ENCODE peak calls at places on chromosomes 2 and 18, in five cellular contexts. T is Kasumi-1; P is HT1080; O is activated naive CD8-positive, alpha-beta T cell treated with anti-CD3 and anti-CD28 coated beads, Interleukin-2, amount 10 ng/mL, durations not matched to agents 7 days and 5 days; M is activated CD4-positive, CD25-positive, alpha-beta regulatory T cell. W is an unnamed sample.
A peak's percentile ranks its signal among the peaks of the same experiment; 100 is the strongest.

GRCh38 chr18:31101148-31102019 is 837 bp downstream of the DSC2 start:
- DNase-seq in T (peak; percentile 70), P (peak; percentile 32), O (peak; percentile 25), M (no peak), W (no peak)

GRCh38 chr2:188292446-188293239 is 969 bp downstream of the GULP1 start:
- DNase-seq in T (no peak), P (peak; percentile 83), O (peak; percentile 27), M (no peak), W (no peak)

GRCh38 chr18:61554117-61554776 is 221.0 kb downstream of the CDH20 start:
- DNase-seq in T (peak; percentile 83), P (no peak), O (peak; percentile 71), M (no peak), W (peak; percentile 18)

GRCh38 chr2:152585830-152586484 is 131.3 kb downstream of the PRPF40A start:
- DNase-seq in T (peak; percentile 52), P (peak; percentile 90), O (no peak), M (no peak), W (no peak)

GRCh38 chr2:72173640-72174321 is 26.1 kb upstream of the CYP26B1 start:
- DNase-seq in T (no peak), P (peak; percentile 78), O (no peak), M (no peak), W (no peak)

GRCh38 chr2:70528921-70529320 is 24.7 kb downstream of the TGFA start:
- DNase-seq in T (no peak), P (no peak), O (no peak), M (no peak), W (no peak)

GRCh38 chr2:189854956-189855355 is 70.7 kb downstream of the PMS1 start:
- DNase-seq in T (no peak), P (no peak), O (no peak), M (no peak), W (no peak)

GRCh38 chr2:150513647-150514046 is 26.2 kb upstream of the RND3 start:
- DNase-seq in T (no peak), P (peak; percentile 17), O (no peak), M (no peak), W (no peak)

GRCh38 chr18:58429442-58429841 is 199.4 kb downstream of the ALPK2 start:
- DNase-seq in T (no peak), P (no peak), O (no peak), M (no peak), W (no peak)

GRCh38 chr18:10927290-10927979 is 221.9 kb downstream of the PIEZO2 start:
- DNase-seq in T (no peak), P (peak; percentile 51), O (no peak), M (no peak), W (no peak)

GRCh38 chr18:28177828-28178635 is 1.1 kb upstream of the CDH2 start:
- DNase-seq in T (peak; percentile 39), P (peak; percentile 73), O (peak; percentile 27), M (no peak), W (no peak)

GRCh38 chr2:110748489-110748867 is 16.1 kb downstream of the ACOXL start:
- DNase-seq in T (no peak), P (no peak), O (peak; percentile 76), M (no peak), W (peak; percentile 50)

GRCh38 chr2:106517329-106517728 is 30.2 kb downstream of the CD8B2 start:
- DNase-seq in T (no peak), P (no peak), O (no peak), M (no peak), W (no peak)

GRCh38 chr2:119768731-119769130 is 9.0 kb downstream of the PTPN4 start:
- DNase-seq in T (no peak), P (no peak), O (no peak), M (no peak), W (no peak)

GRCh38 chr18:79136742-79137141 is 67.5 kb downstream of the ATP9B start:
- DNase-seq in T (no peak), P (peak; percentile 49), O (no peak), M (no peak), W (no peak)

GRCh38 chr2:201219328-201220096 is 36.6 kb downstream of the CASP10 start:
- DNase-seq in T (no peak), P (no peak), O (no peak), M (no peak), W (no peak)

GRCh38 chr18:48662021-48662661 is 123.3 kb downstream of the CTIF start:
- DNase-seq in T (peak; percentile 94), P (peak; percentile 65), O (no peak), M (no peak), W (no peak)

GRCh38 chr2:120445431-120446143 is 99.7 kb downstream of the INHBB start:
- DNase-seq in T (no peak), P (no peak), O (no peak), M (no peak), W (no peak)

GRCh38 chr2:231227309-231228162 is 29.1 kb downstream of the ARMC9 start:
- DNase-seq in T (peak; percentile 71), P (peak; percentile 76), O (no peak), M (no peak), W (peak; percentile 16)

GRCh38 chr2:73870084-73870483 is 22.7 kb upstream of the ACTG2 start:
- DNase-seq in T (no peak), P (peak; percentile 73), O (no peak), M (no peak), W (no peak)

GRCh38 chr18:44818148-44818547 is 137.5 kb downstream of the SETBP1 start:
- DNase-seq in T (no peak), P (no peak), O (no peak), M (no peak), W (no peak)

GRCh38 chr2:143937563-143938346 is 582.2 kb downstream of the ZEB2 start:
- DNase-seq in T (peak; percentile 35), P (no peak), O (no peak), M (no peak), W (no peak)